ENCODE peak calls at places on chromosomes 16 and 17, in eight cellular contexts. L, U, B, D, K, T, E and Y are unnamed samples.

GRCh38 chr17:1998426-1998784 is 26.7 kb downstream of the RTN4RL1 start:
- DNase-seq in B (no peak), K (no peak), D (no peak), L (no peak), U (no peak), T (no peak), E (no peak), Y (no peak)

GRCh38 chr16:48053346-48053745 is 102.4 kb downstream of the ABCC12 start:
- DNase-seq in E (peak; percentile 56), T (no peak), K (no peak), D (no peak), L (no peak), U (no peak), B (no peak), Y (no peak)

GRCh38 chr16:70418993-70419318 is 19.9 kb downstream of the ST3GAL2 start:
- DNase-seq in E (no peak), T (no peak), K (no peak), D (no peak), L (no peak), B (no peak), U (no peak), Y (no peak)

GRCh38 chr16:19479302-19479721 is 42.6 kb downstream of the GDE1 start:
- DNase-seq in D (no peak), K (no peak), U (no peak), T (no peak), L (no peak), B (no peak), E (no peak), Y (no peak)

GRCh38 chr17:81347437-81347836 is 47.8 kb upstream of the BAHCC1 start:
- DNase-seq in D (no peak), U (no peak), L (no peak), E (no peak), K (no peak), B (no peak), T (no peak), Y (no peak)

GRCh38 chr17:73628642-73629552 is 15.3 kb downstream of the SDK2 start:
- DNase-seq in U (no peak), D (no peak), L (no peak), E (no peak), B (no peak), K (no peak), T (no peak), Y (no peak)

GRCh38 chr17:81309140-81309858 is 14.2 kb upstream of the SLC38A10 start:
- DNase-seq in D (peak; percentile 90), L (no peak), K (peak; percentile 64), U (no peak), B (no peak), T (no peak), E (peak; percentile 74), Y (peak; percentile 71)

GRCh38 chr16:78274771-78275170 is 175.3 kb downstream of the WWOX start:
- DNase-seq in L (no peak), D (no peak), T (no peak), B (no peak), U (no peak), K (no peak), E (no peak), Y (no peak)

GRCh38 chr17:47839899-47840741 is 953 bp downstream of the SCRN2 start:
- DNase-seq in E (no peak), B (no peak), D (no peak), L (peak; percentile 9), T (no peak), U (no peak), K (no peak), Y (no peak)

GRCh38 chr17:10549108-10549842 is at the start of gene MYH2:
- DNase-seq in T (no peak), K (no peak), U (no peak), L (no peak), D (no peak), B (no peak), E (no peak), Y (no peak)

GRCh38 chr17:37106049-37106448 is 157.3 kb downstream of the AATF start:
- DNase-seq in E (no peak), K (no peak), U (no peak), L (no peak), D (no peak), B (no peak), T (no peak), Y (no peak)

GRCh38 chr17:58677204-58677880 is 14.5 kb downstream of the TEX14 start:
- DNase-seq in L (no peak), E (peak; percentile 82), K (no peak), B (no peak), U (no peak), T (no peak), D (no peak), Y (no peak)